ENCODE peak calls at places on chromosome 6, in ten cellular contexts. C, J, D, G, S, B, V, I, N and Y are unnamed samples.

GRCh38 chr6:67199425-67199824 is 1435.7 kb upstream of the ADGRB3 start:
- DNase-seq in C (no peak), J (no peak), D (no peak), G (no peak), S (no peak), B (no peak), V (no peak), I (no peak), N (no peak), Y (no peak)

GRCh38 chr6:45607818-45608217 is 230.1 kb upstream of the SUPT3H start:
- DNase-seq in C (no peak), J (no peak), D (no peak), G (no peak), S (no peak), B (no peak), V (no peak), I (no peak), N (peak), Y (no peak)

GRCh38 chr6:819122-819521 is 126.2 kb upstream of the EXOC2 start:
- DNase-seq in C (no peak), J (no peak), D (no peak), G (no peak), S (no peak), B (no peak), V (no peak), I (no peak), N (no peak), Y (no peak)

GRCh38 chr6:34650823-34651222 is 45.7 kb downstream of the ILRUN start:
- DNase-seq in C (no peak), J (no peak), D (no peak), G (no peak), S (no peak), B (no peak), V (no peak), I (no peak), N (no peak), Y (no peak)

GRCh38 chr6:112910256-112910655 is 563.1 kb downstream of the RFPL4B start:
- DNase-seq in C (peak), J (no peak), D (no peak), G (no peak), S (no peak), B (peak), V (no peak), I (no peak), N (peak), Y (no peak)

GRCh38 chr6:25880601-25881000 is 6.6 kb upstream of the SLC17A3 start:
- DNase-seq in C (no peak), J (no peak), D (no peak), G (no peak), S (no peak), B (no peak), V (no peak), I (no peak), N (no peak), Y (no peak)

GRCh38 chr6:73394577-73395354 is at the start of gene DDX43:
- DNase-seq in C (no peak), J (peak), D (peak), G (no peak), S (peak), B (no peak), V (peak), I (no peak), N (peak), Y (peak)

GRCh38 chr6:56851541-56852248 is 103.2 kb upstream of the BEND6 start:
- DNase-seq in C (peak), J (no peak), D (no peak), G (no peak), S (peak), B (peak), V (peak), I (peak), N (peak), Y (peak)

GRCh38 chr6:100440935-100441334 is 23.8 kb downstream of the SIM1 start:
- DNase-seq in C (peak), J (no peak), D (no peak), G (no peak), S (no peak), B (no peak), V (no peak), I (no peak), N (no peak), Y (no peak)

GRCh38 chr6:43303751-43304331 is 4.8 kb downstream of the CRIP3 start:
- DNase-seq in C (no peak), J (no peak), D (no peak), G (no peak), S (no peak), B (no peak), V (no peak), I (no peak), N (no peak), Y (no peak)

GRCh38 chr6:46468611-46469010 is 22.6 kb downstream of the RCAN2 start:
- DNase-seq in C (no peak), J (no peak), D (no peak), G (no peak), S (peak), B (no peak), V (no peak), I (no peak), N (no peak), Y (no peak)

GRCh38 chr6:4169028-4169789 is 33.8 kb upstream of the ECI2 start:
- DNase-seq in C (no peak), J (no peak), D (no peak), G (no peak), S (peak), B (no peak), V (no peak), I (no peak), N (peak), Y (no peak)

GRCh38 chr6:167670938-167671338 is 155.8 kb upstream of the AFDN start:
- DNase-seq in C (no peak), J (no peak), D (no peak), G (no peak), S (no peak), B (no peak), V (no peak), I (no peak), N (no peak), Y (no peak)

GRCh38 chr6:101266063-101266462 is 127.4 kb upstream of the GRIK2 start:
- DNase-seq in C (no peak), J (no peak), D (no peak), G (no peak), S (no peak), B (no peak), V (no peak), I (no peak), N (no peak), Y (no peak)

GRCh38 chr6:68343901-68344300 is 291.2 kb upstream of the ADGRB3 start:
- DNase-seq in C (peak), J (no peak), D (no peak), G (no peak), S (peak), B (no peak), V (no peak), I (peak), N (peak), Y (no peak)

GRCh38 chr6:33315753-33316602 is 1.6 kb downstream of the ZBTB22 start:
- DNase-seq in C (no peak), J (peak), D (no peak), G (no peak), S (no peak), B (no peak), V (no peak), I (no peak), N (no peak), Y (no peak)

GRCh38 chr6:132391391-132392291 is 9.6 kb downstream of the MOXD1 start:
- DNase-seq in C (peak), J (no peak), D (no peak), G (no peak), S (peak), B (peak), V (peak), I (peak), N (peak), Y (no peak)

GRCh38 chr6:14000901-14001300 is 76.1 kb downstream of the RNF182 start:
- DNase-seq in C (no peak), J (no peak), D (no peak), G (no peak), S (no peak), B (no peak), V (no peak), I (no peak), N (no peak), Y (no peak)

GRCh38 chr6:6006428-6007310 is at the start of gene NRN1:
- DNase-seq in C (no peak), J (no peak), D (no peak), G (no peak), S (peak), B (no peak), V (peak), I (peak), N (peak), Y (no peak)

GRCh38 chr6:167311286-167311685 is 13.6 kb upstream of the TTLL2 start:
- DNase-seq in C (no peak), J (no peak), D (no peak), G (no peak), S (no peak), B (no peak), V (no peak), I (no peak), N (no peak), Y (no peak)

GRCh38 chr6:104784884-104785283 is 74.8 kb downstream of the HACE1 start:
- DNase-seq in C (peak), J (no peak), D (no peak), G (no peak), S (no peak), B (peak), V (no peak), I (peak), N (peak), Y (no peak)

GRCh38 chr6:34025112-34025807 is 120.6 kb downstream of the GRM4 start:
- DNase-seq in C (no peak), J (no peak), D (no peak), G (no peak), S (no peak), B (no peak), V (no peak), I (no peak), N (no peak), Y (no peak)

GRCh38 chr6:69072796-69073195 is 437.7 kb downstream of the ADGRB3 start:
- DNase-seq in C (no peak), J (no peak), D (no peak), G (no peak), S (no peak), B (no peak), V (no peak), I (no peak), N (no peak), Y (no peak)

GRCh38 chr6:64224819-64225218 is 589.2 kb downstream of the PHF3 start:
- DNase-seq in C (no peak), J (no peak), D (no peak), G (no peak), S (no peak), B (no peak), V (peak), I (no peak), N (no peak), Y (no peak)

GRCh38 chr6:82006027-82006738 is 241.4 kb downstream of the IBTK start:
- DNase-seq in C (no peak), J (no peak), D (no peak), G (no peak), S (peak), B (no peak), V (no peak), I (peak), N (peak), Y (no peak)
- TF ChIP-seq CTCF in C (peak), J (peak), D (peak), G (no peak), S (peak), B (peak), V (peak), I (peak), N (peak), Y (no peak)

GRCh38 chr6:157613011-157613522 is 210.0 kb upstream of the SNX9 start:
- DNase-seq in C (peak), J (no peak), D (no peak), G (no peak), S (no peak), B (no peak), V (no peak), I (peak), N (peak), Y (no peak)

GRCh38 chr6:157615411-157615763 is 207.7 kb upstream of the SNX9 start:
- DNase-seq in C (no peak), J (peak), D (no peak), G (no peak), S (no peak), B (no peak), V (no peak), I (no peak), N (peak), Y (no peak)

GRCh38 chr6:157615951-157616350 is 207.1 kb upstream of the SNX9 start:
- DNase-seq in C (no peak), J (peak), D (no peak), G (no peak), S (no peak), B (no peak), V (no peak), I (no peak), N (no peak), Y (no peak)

GRCh38 chr6:157611406-157611805 is 211.6 kb upstream of the SNX9 start:
- DNase-seq in C (no peak), J (peak), D (no peak), G (no peak), S (no peak), B (no peak), V (no peak), I (no peak), N (no peak), Y (no peak)

GRCh38 chr6:157614026-157614484 is 209.0 kb upstream of the SNX9 start:
- DNase-seq in C (no peak), J (peak), D (no peak), G (no peak), S (no peak), B (no peak), V (no peak), I (no peak), N (peak), Y (no peak)
- TF ChIP-seq CTCF in C (no peak), J (no peak), D (no peak), G (no peak), S (peak), B (no peak), V (no peak), I (no peak), N (no peak), Y (no peak)

DNA sequence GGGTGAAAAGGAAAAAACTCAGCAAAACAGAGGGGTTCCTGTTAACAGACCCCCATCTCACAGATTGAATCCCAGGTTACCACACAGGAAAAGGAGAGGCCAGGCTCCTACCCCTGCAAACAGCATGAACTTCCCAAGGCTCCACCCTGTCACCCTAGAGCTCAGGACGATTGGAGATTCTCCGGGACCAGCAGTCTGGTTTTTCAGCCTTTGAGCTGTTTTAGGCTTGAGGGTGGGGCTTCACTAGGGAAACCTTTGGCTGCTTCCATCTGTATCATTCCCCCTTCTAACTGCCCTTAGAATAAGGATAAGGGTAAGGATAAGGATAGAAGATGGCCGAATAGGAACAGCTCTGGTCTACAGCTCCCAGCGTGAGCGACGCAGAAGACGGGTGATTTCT is 16.0 kb downstream of the C6orf58 start:
- DNase-seq in C (no peak), J (no peak), D (no peak), G (no peak), S (peak), B (no peak), V (no peak), I (no peak), N (no peak), Y (no peak)
- TF ChIP-seq CTCF in C (no peak), J (no peak), D (no peak), G (no peak), S (no peak), B (no peak), V (no peak), I (no peak), N (no peak), Y (no peak)

DNA sequence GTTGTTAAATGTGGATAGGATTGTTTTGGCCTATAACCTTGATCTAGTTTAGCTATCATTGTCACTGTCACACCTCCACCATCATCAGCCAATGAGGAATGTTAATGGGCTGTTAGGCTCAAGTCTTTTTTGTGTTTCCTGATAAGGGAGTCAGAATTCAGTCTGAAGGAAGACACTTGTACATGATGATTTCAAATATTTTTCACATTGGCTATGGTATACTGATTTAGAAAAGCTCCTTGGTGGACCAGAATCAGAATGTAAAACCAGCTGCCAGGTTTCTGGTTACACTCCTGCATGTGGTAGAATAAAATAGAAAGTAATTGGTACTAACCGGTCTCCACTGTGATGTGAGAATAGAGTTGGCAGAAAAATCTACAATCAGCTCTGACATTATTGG is 10.7 kb downstream of the COL9A1 start:
- DNase-seq in C (no peak), J (no peak), D (no peak), G (no peak), S (no peak), B (no peak), V (no peak), I (no peak), N (no peak), Y (no peak)
- TF ChIP-seq CTCF in C (no peak), J (no peak), D (no peak), G (no peak), S (no peak), B (no peak), V (no peak), I (no peak), N (no peak), Y (no peak)

GRCh38 chr6:10030942-10031537 is 383.8 kb downstream of the TFAP2A start:
- DNase-seq in C (no peak), J (no peak), D (no peak), G (no peak), S (peak), B (peak), V (no peak), I (no peak), N (no peak), Y (no peak)
- TF ChIP-seq CTCF in C (peak), J (peak), D (peak), G (peak), S (peak), B (peak), V (peak), I (peak), N (no peak), Y (no peak)

DNA sequence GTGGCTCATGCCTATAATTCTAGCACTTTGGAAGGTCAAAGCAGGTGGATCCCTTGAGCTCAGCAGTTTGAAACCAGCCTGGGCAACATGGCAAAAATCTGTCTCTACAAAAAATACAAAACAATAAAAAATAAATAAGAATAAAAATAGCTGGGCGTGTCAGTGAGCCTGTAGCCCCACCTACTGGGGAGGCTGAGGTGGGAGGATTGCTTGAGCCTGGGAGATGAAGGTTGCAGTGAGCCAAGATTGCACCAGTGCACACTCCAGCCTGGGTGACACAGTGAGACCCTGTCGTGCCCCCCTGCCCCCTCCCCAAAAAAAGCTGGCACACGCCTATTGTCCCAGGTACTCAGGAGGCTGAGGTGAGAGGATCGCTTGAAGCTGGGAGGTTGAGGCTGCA is 35.1 kb upstream of the SRPK1 start:
- DNase-seq in C (no peak), J (no peak), D (no peak), G (no peak), S (no peak), B (no peak), V (no peak), I (no peak), N (no peak), Y (no peak)
- TF ChIP-seq CTCF in C (peak), J (no peak), D (no peak), G (no peak), S (peak), B (peak), V (no peak), I (peak), N (peak), Y (no peak)

DNA sequence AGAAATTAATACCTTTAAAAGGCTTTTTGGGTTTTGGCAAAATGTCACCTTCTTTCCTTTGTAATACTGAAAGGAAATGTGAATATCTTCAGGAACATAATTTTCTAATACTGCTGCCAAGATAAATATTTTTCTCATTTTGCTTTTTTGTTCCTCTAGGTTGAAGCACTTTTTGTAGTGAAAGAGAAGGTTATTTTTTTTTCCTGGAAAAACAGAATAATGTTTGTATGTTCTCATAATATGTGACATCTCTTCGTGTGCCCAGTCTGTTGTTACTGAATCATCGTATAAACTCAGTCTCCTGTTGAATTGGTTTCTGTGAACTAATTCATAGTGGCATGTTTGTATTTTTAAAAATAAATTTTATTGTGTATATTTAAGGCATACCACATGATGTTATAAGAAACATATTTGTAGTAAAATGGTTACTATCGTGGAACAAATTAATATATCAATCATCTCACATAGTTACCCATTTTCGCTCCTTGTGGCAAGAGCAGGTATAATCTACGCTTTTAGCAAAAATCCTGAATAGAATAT is 74.4 kb downstream of the SH3BGRL2 start:
- DNase-seq in C (no peak), J (no peak), D (no peak), G (no peak), S (no peak), B (no peak), V (no peak), I (no peak), N (peak), Y (no peak)
- TF ChIP-seq CTCF in C (no peak), J (no peak), D (no peak), G (no peak), S (no peak), B (no peak), V (no peak), I (no peak), N (no peak), Y (no peak)

GRCh38 chr6:27312146-27312949 is at the start of gene POM121L2:
- DNase-seq in C (peak), J (no peak), D (no peak), G (peak), S (peak), B (no peak), V (no peak), I (peak), N (peak), Y (no peak)

GRCh38 chr6:27314046-27314445 is 2.0 kb upstream of the POM121L2 start:
- DNase-seq in C (no peak), J (no peak), D (no peak), G (no peak), S (no peak), B (no peak), V (no peak), I (no peak), N (no peak), Y (no peak)

GRCh38 chr6:27311806-27312145 is 297 bp downstream of the POM121L2 start:
- DNase-seq in C (no peak), J (no peak), D (no peak), G (no peak), S (peak), B (no peak), V (no peak), I (no peak), N (no peak), Y (no peak)

GRCh38 chr6:27312950-27313271 is 838 bp upstream of the POM121L2 start:
- DNase-seq in C (no peak), J (no peak), D (no peak), G (no peak), S (no peak), B (no peak), V (no peak), I (no peak), N (no peak), Y (no peak)
- TF ChIP-seq CTCF in C (no peak), J (no peak), D (no peak), G (peak), S (no peak), B (no peak), V (peak), I (no peak), N (no peak), Y (no peak)